ENCODE peak calls at places on chromosomes 4 and X, in five cellular contexts. M, W, T, I and D are unnamed samples.

GRCh38 chr4:169900241-169900845 is 125.9 kb downstream of the MFAP3L start:
- DNase-seq in M (no peak), W (no peak), T (no peak), I (no peak), D (no peak)

GRCh38 chrX:102155806-102156179 is at the start of gene BEX5:
- DNase-seq in M (peak; percentile 69), W (peak; percentile 34), T (peak; percentile 79), I (peak; percentile 17), D (peak; percentile 28)

GRCh38 chr4:27327421-27328181 is 467.0 kb downstream of the STIM2 start:
- DNase-seq in M (no peak), W (no peak), T (no peak), I (no peak), D (no peak)

GRCh38 chrX:129717902-129718301 is 20.9 kb upstream of the XPNPEP2 start:
- DNase-seq in M (no peak), W (no peak), T (no peak), I (no peak), D (no peak)

GRCh38 chrX:103329991-103330390 is at the start of gene TCEAL7:
- DNase-seq in M (peak; percentile 72), W (no peak), T (no peak), I (peak; percentile 32), D (peak; percentile 23)

GRCh38 chrX:123424546-123424945 is 240.5 kb downstream of the GRIA3 start:
- DNase-seq in M (no peak), W (no peak), T (no peak), I (no peak), D (no peak)

GRCh38 chr4:82704156-82704555 is 94.4 kb downstream of the SCD5 start:
- DNase-seq in M (no peak), W (no peak), T (no peak), I (no peak), D (no peak)

GRCh38 chr4:105569014-105569850 is 16.8 kb downstream of the ARHGEF38 start:
- DNase-seq in M (no peak), W (no peak), T (no peak), I (no peak), D (no peak)

GRCh38 chr4:11954093-11954492 is 525.4 kb upstream of the HS3ST1 start:
- DNase-seq in M (no peak), W (no peak), T (peak; percentile 14), I (no peak), D (no peak)

GRCh38 chrX:3094261-3094660 is 53.0 kb downstream of the ARSF start:
- DNase-seq in M (no peak), W (no peak), T (no peak), I (no peak), D (no peak)

GRCh38 chrX:46574337-46574940 is 874 bp downstream of the CHST7 start:
- DNase-seq in M (peak; percentile 27), W (no peak), T (peak; percentile 25), I (no peak), D (no peak)

GRCh38 chrX:87517571-87518141 is at the start of gene KLHL4:
- DNase-seq in M (peak; percentile 23), W (peak; percentile 5), T (peak; percentile 94), I (peak; percentile 28), D (no peak)
- H3K27me3 ChIP-seq in M (no peaks in the 10 kb centered on the region), W (no peaks in the 10 kb centered on the region), T (no peaks in the 10 kb centered on the region), I (no peaks in the 10 kb centered on the region), D (no peaks in the 10 kb centered on the region)

DNA sequence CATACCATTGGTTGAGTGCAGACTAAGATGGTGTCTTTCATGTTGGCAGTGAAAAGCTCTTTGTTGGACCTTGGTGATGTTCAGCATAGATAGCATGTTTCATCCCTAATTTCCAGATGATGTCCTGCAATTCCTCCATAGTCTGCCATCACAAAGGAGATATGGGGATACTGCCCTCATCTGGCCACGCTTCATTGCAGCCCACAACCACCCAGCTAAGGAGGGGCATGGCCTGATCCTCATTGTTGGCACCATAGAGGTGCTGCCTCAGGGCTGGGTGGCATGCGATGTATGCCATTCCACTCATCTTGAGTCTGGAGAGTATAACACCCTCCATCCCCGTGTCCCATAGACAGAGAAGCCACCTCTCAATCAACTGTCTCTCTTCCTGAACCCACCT is 31.5 kb upstream of the NUDT6 start:
- DNase-seq in M (no peak), W (no peak), T (no peak), I (no peak), D (no peak)
- H3K36me3 ChIP-seq in M (no peaks in the 10 kb centered on the region), W (peaks cover 92% of the 10 kb centered on the region), T (peaks cover 4% of the 10 kb centered on the region), I (no peaks in the 10 kb centered on the region), D (peaks cover 53% of the 10 kb centered on the region)

DNA sequence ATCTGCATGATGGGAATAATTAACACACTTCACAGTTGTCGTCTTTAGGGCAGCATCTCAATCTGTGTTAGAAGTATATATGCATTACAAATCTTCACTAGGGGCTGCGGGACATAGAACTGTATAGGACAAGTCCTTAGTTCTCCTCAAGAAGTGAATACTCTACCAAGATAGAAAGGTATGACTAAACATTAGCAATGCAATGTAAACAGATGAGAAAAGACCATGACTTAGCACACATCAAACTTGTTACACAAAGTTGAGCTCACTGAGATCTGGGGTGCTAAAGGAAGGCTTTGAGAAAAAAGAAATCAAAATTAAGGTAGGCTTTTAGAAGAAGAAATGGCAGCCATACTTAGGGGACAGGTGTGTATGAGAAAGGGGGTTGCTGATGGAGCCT is 182.1 kb upstream of the MAP3K15 start:
- DNase-seq in M (no peak), W (no peak), T (no peak), I (no peak), D (no peak)
- H3K27ac ChIP-seq in M (no peak overlapping the region), W (no peak overlapping the region), T (no peak overlapping the region), I (no peak overlapping the region), D (no peak overlapping the region)

GRCh38 chrX:48684134-48684533 is 535 bp downstream of the WAS start:
- DNase-seq in M (no peak), W (no peak), T (no peak), I (no peak), D (no peak)

GRCh38 chrX:48683411-48683982 is at the start of gene WAS:
- DNase-seq in M (no peak), W (no peak), T (peak; percentile 56), I (no peak), D (no peak)

GRCh38 chrX:48681539-48682183 is 1.9 kb upstream of the WAS start:
- DNase-seq in M (no peak), W (no peak), T (no peak), I (no peak), D (no peak)

GRCh38 chrX:48688531-48689142 is 5.0 kb downstream of the WAS start:
- DNase-seq in M (no peak), W (no peak), T (no peak), I (no peak), D (no peak)

GRCh38 chrX:48685416-48685815 is 1.8 kb downstream of the WAS start:
- DNase-seq in M (no peak), W (no peak), T (no peak), I (no peak), D (no peak)
- H3K27me3 ChIP-seq in M (no peaks in the 10 kb centered on the region), W (no peaks in the 10 kb centered on the region), T (no peaks in the 10 kb centered on the region), I (no peaks in the 10 kb centered on the region), D (peaks cover 4% of the 10 kb centered on the region)